ENCODE peak calls at places on chromosomes 7 and 10, in six cellular contexts. P, H, M, D, W and U are unnamed samples.

GRCh38 chr7:41880107-41880506 is 177.2 kb upstream of the INHBA start:
- DNase-seq in M (no peak), P (no peak), D (no peak), H (no peak), W (no peak), U (no peak)

GRCh38 chr7:24739306-24739705 is 18.0 kb downstream of the GSDME start:
- DNase-seq in W (no peak), P (no peak), M (no peak), H (no peak), D (no peak), U (no peak)

GRCh38 chr10:89414879-89415821 is 782 bp downstream of the IFIT5 start:
- DNase-seq in W (peak; percentile 45), D (peak; percentile 47), P (peak; percentile 76), H (no peak), M (peak; percentile 59), U (peak; percentile 63)

GRCh38 chr7:147547252-147547897 is 1043.2 kb upstream of the C7orf33 start:
- DNase-seq in W (peak; percentile 35), D (peak; percentile 10), H (peak; percentile 42), P (no peak), M (no peak), U (no peak)

GRCh38 chr10:18319628-18320027 is 179.4 kb downstream of the CACNB2 start:
- DNase-seq in H (no peak), P (no peak), W (no peak), D (no peak), M (no peak), U (no peak)

GRCh38 chr7:70582921-70583895 is 548.7 kb upstream of the GALNT17 start:
- DNase-seq in P (no peak), W (no peak), H (no peak), M (no peak), D (no peak), U (no peak)

GRCh38 chr7:43650457-43651052 is 67.6 kb downstream of the STK17A start:
- DNase-seq in M (no peak), P (no peak), H (no peak), W (no peak), D (no peak), U (no peak)

GRCh38 chr10:133158756-133159610 is 1.0 kb upstream of the KNDC1 start:
- DNase-seq in P (peak; percentile 56), W (no peak), D (no peak), H (peak; percentile 34), M (peak; percentile 48), U (no peak)

GRCh38 chr10:48691812-48692528 is 7.3 kb downstream of the WDFY4 start:
- DNase-seq in D (no peak), H (no peak), M (no peak), W (no peak), P (no peak), U (no peak)

DNA sequence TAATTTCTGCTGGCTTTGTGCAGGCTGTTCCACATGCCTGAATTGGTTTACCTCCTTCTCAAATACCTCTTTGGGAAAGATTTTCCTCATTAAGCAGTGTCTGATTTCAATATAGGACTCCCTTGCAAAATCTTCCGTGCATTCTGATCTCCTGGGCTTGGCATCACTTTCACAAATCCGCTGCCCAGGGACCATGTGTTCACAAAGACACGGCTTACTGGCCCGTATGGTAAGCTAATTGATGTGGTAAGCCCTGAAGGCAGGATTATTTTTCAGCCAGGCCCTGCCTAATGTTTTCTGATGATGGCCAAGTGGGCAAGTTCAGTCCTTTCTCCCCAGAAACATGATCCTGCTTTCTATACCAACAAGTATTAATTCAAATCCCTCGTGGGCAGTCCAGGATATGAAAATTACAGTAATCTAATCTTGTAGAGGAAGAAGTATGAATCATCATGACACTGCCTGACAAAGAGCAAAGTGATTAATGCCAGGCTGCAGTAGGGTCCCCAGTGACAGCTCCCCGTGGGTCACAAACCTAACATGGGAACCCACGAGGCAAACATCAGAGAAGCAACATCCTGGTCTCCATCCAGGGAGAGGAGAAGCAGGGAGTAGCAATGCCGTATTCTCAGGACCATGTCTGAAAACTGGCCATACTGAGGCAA is 11.6 kb upstream of the SVIL start:
- DNase-seq in W (no peak), D (no peak), H (no peak), M (no peak), P (peak; percentile 75), U (peak; percentile 51)
- TF ChIP-seq EP300 in W (no peak), D (no peak), H (no peak), M (no peak), P (no peak), U (peak; percentile 17)

GRCh38 chr10:13079776-13080050 is 20.2 kb upstream of the OPTN start:
- DNase-seq in D (no peak), W (no peak), H (no peak), M (no peak), P (no peak), U (no peak)
- H3K4me3 ChIP-seq in D (no peak overlapping the region), W (no peak overlapping the region), H (no peak overlapping the region), M (no peak overlapping the region), P (no peak overlapping the region), U (no peak overlapping the region)

DNA sequence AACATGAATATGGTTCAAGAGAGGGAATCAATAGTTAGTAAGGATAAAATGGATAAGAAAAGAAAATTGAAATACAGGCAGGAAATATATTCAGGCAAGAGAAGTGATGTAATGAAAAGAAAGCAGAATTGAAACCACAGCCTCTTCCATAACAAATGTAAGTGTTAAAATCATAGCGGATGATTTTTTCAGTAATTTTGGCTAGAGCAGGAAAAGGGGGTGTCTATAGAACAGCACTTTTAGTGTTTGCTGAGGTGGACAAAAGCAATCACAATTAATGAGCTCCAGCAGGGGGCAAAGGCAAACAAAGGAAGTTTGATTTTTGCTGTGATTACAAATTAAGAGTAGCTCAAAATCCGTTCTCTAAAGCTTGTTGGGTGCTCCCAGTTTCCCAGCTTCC is 79.0 kb downstream of the TRIL start:
- DNase-seq in P (no peak), M (no peak), H (no peak), D (no peak), W (no peak), U (no peak)
- TF ChIP-seq CTCF in P (no peak), M (no peak), H (no peak), D (no peak), W (no peak), U (no peak)

DNA sequence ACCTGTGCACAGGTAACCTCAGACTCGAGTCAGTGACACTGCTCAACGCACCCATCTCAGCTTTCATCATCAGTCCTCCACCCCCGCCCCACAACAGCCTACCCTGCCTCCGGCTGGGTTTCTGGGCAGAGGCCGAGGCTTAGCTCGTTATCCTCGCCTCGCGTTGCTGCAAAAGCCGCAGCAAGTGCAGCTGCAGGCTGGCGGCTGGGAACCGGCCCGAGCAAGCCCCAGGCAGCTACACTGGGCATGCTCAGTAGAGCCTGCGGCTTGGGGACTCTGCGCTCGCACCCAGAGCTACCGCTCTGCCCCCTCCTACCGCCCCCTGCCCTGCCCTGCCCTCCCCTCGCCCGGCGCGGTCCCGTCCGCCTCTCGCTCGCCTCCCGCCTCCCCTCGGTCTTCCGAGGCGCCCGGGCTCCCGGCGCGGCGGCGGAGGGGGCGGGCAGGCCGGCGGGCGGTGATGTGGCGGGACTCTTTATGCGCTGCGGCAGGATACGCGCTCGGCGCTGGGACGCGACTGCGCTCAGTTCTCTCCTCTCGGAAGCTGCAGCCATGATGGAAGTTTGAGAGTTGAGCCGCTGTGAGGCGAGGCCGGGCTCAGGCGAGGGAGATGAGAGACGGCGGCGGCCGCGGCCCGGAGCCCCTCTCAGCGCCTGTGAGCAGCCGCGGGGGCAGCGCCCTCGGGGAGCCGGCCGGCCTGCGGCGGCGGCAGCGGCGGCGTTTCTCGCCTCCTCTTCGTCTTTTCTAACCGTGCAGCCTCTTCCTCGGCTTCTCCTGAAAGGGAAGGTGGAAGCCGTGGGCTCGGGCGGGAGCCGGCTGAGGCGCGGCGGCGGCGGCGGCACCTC is at the start of the genes KLLN and PTEN:
- DNase-seq in H (peak; percentile 84), W (peak; percentile 90), D (peak; percentile 92), P (peak; percentile 93), M (peak; percentile 83), U (peak; percentile 82)
- TF ChIP-seq EP300 in H (no peak), W (no peak), D (no peak), P (no peak), M (no peak), U (no peak)

GRCh38 chr7:121330053-121330833 is 1.4 kb downstream of the WNT16 start:
- DNase-seq in P (no peak), M (no peak), H (peak; percentile 47), W (no peak), D (no peak), U (no peak)

GRCh38 chr7:121329460-121330052 is 756 bp downstream of the WNT16 start:
- DNase-seq in P (no peak), W (peak; percentile 43), D (peak; percentile 40), H (no peak), M (no peak), U (no peak)

GRCh38 chr7:121331048-121331447 is 2.2 kb downstream of the WNT16 start:
- DNase-seq in P (no peak), D (no peak), H (no peak), M (no peak), W (no peak), U (no peak)

GRCh38 chr7:121327671-121328070 is 1.1 kb upstream of the WNT16 start:
- DNase-seq in P (no peak), M (no peak), D (no peak), W (no peak), H (no peak), U (no peak)

DNA sequence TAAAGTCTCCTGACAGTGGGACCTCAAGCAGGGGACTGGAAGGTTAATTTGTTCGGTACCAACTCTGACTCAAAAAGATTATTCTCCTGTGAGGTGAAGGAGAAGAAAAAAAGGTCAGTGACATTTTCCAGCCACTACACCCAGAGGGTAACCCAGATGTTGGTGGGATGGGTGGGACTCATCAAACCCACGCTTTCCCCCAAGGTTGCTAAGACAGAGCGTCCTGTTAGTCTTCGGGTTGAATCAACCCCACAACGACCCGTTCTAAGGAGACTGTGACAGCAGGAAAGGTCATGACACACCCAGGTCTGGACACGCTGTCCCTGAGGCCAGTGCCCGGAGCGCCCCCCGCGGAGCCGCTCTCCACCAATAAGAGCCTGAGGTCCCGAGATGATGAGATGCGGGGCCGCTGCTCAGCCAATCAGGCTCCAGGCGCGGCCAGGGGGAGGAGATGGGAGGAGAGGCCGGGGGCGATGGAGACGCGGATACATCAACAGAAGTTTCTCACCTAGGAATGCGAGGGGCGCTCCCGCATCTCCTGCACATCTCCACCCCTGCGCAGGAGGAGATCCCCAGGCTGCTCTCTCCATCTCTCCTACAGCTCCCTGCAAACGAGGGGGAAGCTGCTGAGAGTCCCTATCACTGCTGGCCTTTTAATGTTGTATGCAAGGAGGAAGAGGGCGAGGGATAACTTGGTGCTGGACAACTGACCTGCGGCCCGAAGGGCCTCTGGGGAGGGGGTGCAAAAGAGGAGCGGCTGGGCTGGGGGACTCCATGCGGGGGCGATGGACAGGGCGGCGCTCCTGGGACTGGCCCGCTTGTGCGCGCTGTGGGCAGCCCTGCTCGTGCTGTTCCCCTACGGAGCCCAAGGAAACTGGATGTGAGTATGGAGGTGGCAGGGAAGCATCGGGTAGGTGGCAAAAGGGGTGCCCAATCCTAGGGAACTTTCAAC is at the start of gene WNT16:
- DNase-seq in D (no peak), W (no peak), H (peak; percentile 47), M (no peak), P (no peak), U (no peak)
- H3K4me3 ChIP-seq in D (peak within 1 kb of the TSS; percentile 33), W (peak within 1 kb of the TSS; percentile 34), H (no peak within 1 kb of the TSS), M (peak within 1 kb of the TSS; percentile 42), P (peak within 1 kb of the TSS; percentile 4), U (peak within 1 kb of the TSS; percentile 43)

DNA sequence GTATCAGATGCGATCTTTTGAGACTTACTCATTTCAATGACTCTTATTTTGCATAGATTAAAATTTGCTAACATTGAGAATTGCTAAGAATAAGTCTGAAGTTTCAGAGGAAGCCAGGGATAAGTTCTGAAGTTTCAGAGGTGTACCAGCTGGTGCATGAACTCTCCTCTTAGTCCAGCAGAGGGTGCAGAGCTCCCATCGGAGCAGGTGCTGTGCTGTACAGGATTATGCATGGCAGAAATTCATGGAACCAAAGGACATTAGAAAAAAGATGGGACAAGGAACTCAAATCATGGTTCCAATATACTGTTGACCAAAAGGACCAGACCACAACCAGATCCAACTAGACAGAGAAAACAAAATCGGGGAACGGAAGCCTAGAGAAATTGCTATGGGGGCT is 41.9 kb downstream of the MGAM2 start:
- DNase-seq in P (no peak), H (peak; percentile 7), M (peak; percentile 46), W (peak; percentile 38), D (peak; percentile 25), U (no peak)
- TF ChIP-seq CTCF in P (no peak), H (peak; percentile 9), M (peak; percentile 36), W (no peak), D (peak; percentile 22), U (no peak)